ENCODE peak calls at places on chromosomes 1 and 21, in eight cellular contexts. Y is activated naive CD8-positive, alpha-beta T cell treated with anti-CD3 and anti-CD28 coated beads, Interleukin-2, amount 50 U/mL, for 24 hours; J is KG1; W is NCI-H345; F is tibial nerve; N is amygdala; I is globus pallidus; B is foreskin fibroblast. P is an unnamed sample.

GRCh38 chr1:11272544-11272841 is 505 bp upstream of the UBIAD1 start:
- DNase-seq in Y (no peak), J (no peak), W (no peak), F (no peak), N (no peak), I (no peak), B (no peak), P (no peak)

GRCh38 chr21:16070207-16070651 is 340.4 kb downstream of the USP25 start:
- DNase-seq in Y (no peak), J (no peak), W (no peak), F (no peak), N (peak; percentile 54), I (peak; percentile 80), B (no peak), P (no peak)

GRCh38 chr1:116224111-116224510 is 112.9 kb downstream of the MAB21L3 start:
- DNase-seq in Y (no peak), J (no peak), W (no peak), F (no peak), N (no peak), I (no peak), B (no peak), P (no peak)

GRCh38 chr1:213397638-213398037 is 346.6 kb downstream of the RPS6KC1 start:
- DNase-seq in Y (no peak), J (no peak), W (no peak), F (no peak), N (no peak), I (no peak), B (no peak), P (no peak)

GRCh38 chr1:201399352-201400126 is 415 bp upstream of the LAD1 start:
- DNase-seq in Y (no peak), J (no peak), W (peak; percentile 47), F (no peak), N (no peak), I (no peak), B (no peak), P (no peak)

GRCh38 chr1:60989745-60990718 is 92.3 kb upstream of the NFIA start:
- DNase-seq in Y (no peak), J (no peak), W (no peak), F (peak; percentile 46), N (no peak), I (no peak), B (peak; percentile 92), P (no peak)

GRCh38 chr1:178093150-178093957 is 550 bp upstream of the RASAL2 start:
- DNase-seq in Y (peak; percentile 44), J (peak; percentile 87), W (peak; percentile 98), F (peak; percentile 79), N (peak; percentile 92), I (peak; percentile 93), B (peak; percentile 96), P (peak; percentile 92)

GRCh38 chr1:17102232-17102631 is 17.0 kb downstream of the PADI2 start:
- DNase-seq in Y (no peak), J (no peak), W (no peak), F (no peak), N (no peak), I (no peak), B (no peak), P (no peak)

GRCh38 chr21:31865429-31865970 is 7.3 kb upstream of the HUNK start:
- DNase-seq in Y (no peak), J (no peak), W (no peak), F (no peak), N (no peak), I (no peak), B (no peak), P (peak; percentile 37)

GRCh38 chr1:50419192-50419906 is 3.9 kb downstream of the DMRTA2 start:
- DNase-seq in Y (no peak), J (no peak), W (no peak), F (no peak), N (no peak), I (no peak), B (no peak), P (no peak)

GRCh38 chr1:17932164-17932563 is 175.4 kb upstream of the IGSF21 start:
- DNase-seq in Y (no peak), J (no peak), W (no peak), F (no peak), N (no peak), I (no peak), B (no peak), P (no peak)

GRCh38 chr1:6646499-6647148 is 22.0 kb downstream of the THAP3 start:
- DNase-seq in Y (no peak), J (no peak), W (no peak), F (no peak), N (peak; percentile 5), I (peak; percentile 45), B (peak; percentile 36), P (no peak)

GRCh38 chr21:45209685-45210284 is 77.9 kb downstream of the POFUT2 start:
- DNase-seq in Y (no peak), J (no peak), W (no peak), F (no peak), N (peak; percentile 23), I (peak; percentile 36), B (no peak), P (no peak)

GRCh38 chr1:214719207-214719606 is 116.2 kb downstream of the CENPF start:
- DNase-seq in Y (no peak), J (no peak), W (no peak), F (no peak), N (no peak), I (no peak), B (no peak), P (no peak)

GRCh38 chr1:98278055-98278454 is 357.2 kb upstream of the DPYD start:
- DNase-seq in Y (no peak), J (no peak), W (no peak), F (no peak), N (no peak), I (no peak), B (no peak), P (no peak)

GRCh38 chr1:217953922-217954321 is 322.8 kb downstream of the SPATA17 start:
- DNase-seq in Y (no peak), J (no peak), W (no peak), F (no peak), N (no peak), I (no peak), B (no peak), P (no peak)

GRCh38 chr1:30732277-30732996 is 9.1 kb upstream of the MATN1 start:
- DNase-seq in Y (no peak), J (no peak), W (no peak), F (no peak), N (no peak), I (no peak), B (no peak), P (no peak)

GRCh38 chr1:117709398-117709797 is 103.5 kb downstream of the TENT5C start:
- DNase-seq in Y (no peak), J (no peak), W (no peak), F (no peak), N (no peak), I (no peak), B (no peak), P (no peak)

GRCh38 chr1:246592695-246593094 is 26.4 kb downstream of the CNST start:
- DNase-seq in Y (no peak), J (no peak), W (no peak), F (no peak), N (no peak), I (no peak), B (peak; percentile 92), P (no peak)

GRCh38 chr1:38000529-38001453 is 4.5 kb downstream of the FHL3 start:
- DNase-seq in Y (no peak), J (no peak), W (no peak), F (peak; percentile 43), N (no peak), I (no peak), B (peak; percentile 76), P (peak; percentile 89)

GRCh38 chr1:3779265-3779911 is 6.8 kb downstream of the SMIM1 start:
- DNase-seq in Y (no peak), J (no peak), W (no peak), F (no peak), N (no peak), I (no peak), B (no peak), P (no peak)

GRCh38 chr1:161367684-161368398 is at the start of gene CFAP126:
- DNase-seq in Y (no peak), J (no peak), W (peak; percentile 29), F (peak; percentile 54), N (peak; percentile 69), I (peak; percentile 81), B (peak; percentile 14), P (no peak)

GRCh38 chr1:37471345-37472231 is 2.8 kb upstream of the ZC3H12A start:
- DNase-seq in Y (no peak), J (no peak), W (no peak), F (peak; percentile 57), N (peak; percentile 71), I (peak; percentile 85), B (peak; percentile 83), P (peak; percentile 91)

GRCh38 chr1:85128296-85128695 is 72.5 kb downstream of the SYDE2 start:
- DNase-seq in Y (no peak), J (no peak), W (no peak), F (no peak), N (no peak), I (no peak), B (no peak), P (no peak)

GRCh38 chr1:110356379-110356778 is 17.2 kb downstream of the RBM15 start:
- DNase-seq in Y (no peak), J (no peak), W (no peak), F (no peak), N (no peak), I (no peak), B (no peak), P (no peak)

GRCh38 chr1:218930879-218931278 is 242.8 kb upstream of the LYPLAL1 start:
- DNase-seq in Y (no peak), J (no peak), W (no peak), F (peak; percentile 25), N (no peak), I (no peak), B (peak; percentile 67), P (no peak)

GRCh38 chr21:43717967-43718871 is 710 bp upstream of the PDXK start:
- DNase-seq in Y (no peak), J (no peak), W (no peak), F (no peak), N (no peak), I (no peak), B (no peak), P (no peak)

GRCh38 chr1:82534996-82535395 is 734.3 kb downstream of the ADGRL2 start:
- DNase-seq in Y (no peak), J (no peak), W (no peak), F (no peak), N (no peak), I (no peak), B (no peak), P (no peak)

GRCh38 chr1:211099393-211099792 is 34.6 kb downstream of the KCNH1 start:
- DNase-seq in Y (no peak), J (no peak), W (no peak), F (no peak), N (no peak), I (no peak), B (no peak), P (no peak)

GRCh38 chr1:3420218-3420951 is 34.1 kb upstream of the ARHGEF16 start:
- DNase-seq in Y (no peak), J (no peak), W (no peak), F (no peak), N (no peak), I (no peak), B (no peak), P (no peak)

GRCh38 chr1:171606402-171606941 is 15.6 kb upstream of the MYOCOS start:
- DNase-seq in Y (no peak), J (no peak), W (no peak), F (no peak), N (no peak), I (peak; percentile 52), B (no peak), P (no peak)

GRCh38 chr1:17723684-17724083 is 31.4 kb upstream of the ACTL8 start:
- DNase-seq in Y (no peak), J (no peak), W (no peak), F (no peak), N (no peak), I (no peak), B (no peak), P (no peak)

GRCh38 chr1:221302357-221303147 is 423.3 kb downstream of the HLX start:
- DNase-seq in Y (no peak), J (no peak), W (no peak), F (no peak), N (no peak), I (no peak), B (no peak), P (no peak)

GRCh38 chr1:220786337-220787068 is at the start of gene MTARC1:
- DNase-seq in Y (no peak), J (no peak), W (peak; percentile 66), F (no peak), N (peak; percentile 68), I (peak; percentile 41), B (peak; percentile 36), P (no peak)

P was measured in mesenteric fat pad.